ENCODE peak calls at places on chromosomes 11 and 22, in five cellular contexts. D is keratinocyte, M is fibroblast of the aortic adventitia, Y is prostate gland, R is left ventricle myocardium inferior. W is an unnamed sample.

GRCh38 chr11:71204294-71204693 is 48.1 kb downstream of the SHANK2 start:
- DNase-seq in D (no peak), M (no peak), Y (no peak), R (no peak), W (no peak)

GRCh38 chr11:112294688-112295340 is 34.2 kb upstream of the PLET1 start:
- DNase-seq in D (no peak), M (peak; percentile 18), Y (no peak), R (no peak), W (no peak)

GRCh38 chr22:50396751-50397370 is 53.7 kb downstream of the PPP6R2 start:
- DNase-seq in D (no peak), M (no peak), Y (no peak), R (no peak), W (no peak)

GRCh38 chr11:1125803-1126202 is 31.9 kb upstream of the MUC5AC start:
- DNase-seq in D (no peak), M (no peak), Y (no peak), R (no peak), W (no peak)

GRCh38 chr22:44639891-44640617 is 62.0 kb upstream of the PRR5 start:
- DNase-seq in D (no peak), M (no peak), Y (no peak), R (no peak), W (no peak)

GRCh38 chr11:62839050-62840015 is at the start of gene WDR74:
- DNase-seq in D (no peak), M (peak; percentile 91), Y (peak; percentile 93), R (peak; percentile 93), W (peak; percentile 95)

GRCh38 chr11:126327280-126328000 is 23.6 kb downstream of the DCPS start:
- DNase-seq in D (no peak), M (no peak), Y (no peak), R (no peak), W (no peak)

GRCh38 chr22:20989323-20990138 is 7.4 kb downstream of the LZTR1 start:
- DNase-seq in D (no peak), M (no peak), Y (no peak), R (no peak), W (peak; percentile 54)

GRCh38 chr11:109939176-109939810 is 153.9 kb upstream of the ZC3H12C start:
- DNase-seq in D (peak; percentile 55), M (peak; percentile 89), Y (peak; percentile 29), R (no peak), W (peak; percentile 93)

GRCh38 chr22:20569059-20570058 is 61.9 kb downstream of the MED15 start:
- DNase-seq in D (peak; percentile 82), M (peak; percentile 95), Y (peak; percentile 76), R (peak; percentile 61), W (peak; percentile 99)

GRCh38 chr11:32821517-32821916 is 8.2 kb upstream of the PRRG4 start:
- DNase-seq in D (no peak), M (no peak), Y (no peak), R (no peak), W (no peak)

GRCh38 chr11:2287102-2287501 is 14.6 kb downstream of the C11orf21 start:
- DNase-seq in D (no peak), M (no peak), Y (no peak), R (no peak), W (no peak)

GRCh38 chr22:19046719-19047609 is 75.2 kb downstream of the DGCR2 start:
- DNase-seq in D (no peak), M (no peak), Y (no peak), R (no peak), W (no peak)

GRCh38 chr22:28750471-28750881 is 8.6 kb downstream of the HSCB start:
- DNase-seq in D (no peak), M (peak; percentile 86), Y (no peak), R (no peak), W (peak; percentile 88)

GRCh38 chr22:49975543-49976389 is 15.2 kb downstream of the PIM3 start:
- DNase-seq in D (no peak), M (peak; percentile 25), Y (no peak), R (peak; percentile 12), W (no peak)

GRCh38 chr11:17298302-17298701 is 21.8 kb downstream of the NUCB2 start:
- DNase-seq in D (no peak), M (no peak), Y (no peak), R (no peak), W (no peak)

GRCh38 chr22:49995413-49996191 is 17.0 kb downstream of the IL17REL start:
- DNase-seq in D (no peak), M (no peak), Y (no peak), R (no peak), W (no peak)

GRCh38 chr22:32708835-32709234 is 92.7 kb upstream of the TIMP3 start:
- DNase-seq in D (no peak), M (peak; percentile 44), Y (no peak), R (peak; percentile 49), W (no peak)

GRCh38 chr11:126547161-126547560 is 191.7 kb downstream of the ST3GAL4 start:
- DNase-seq in D (no peak), M (peak; percentile 7), Y (no peak), R (no peak), W (peak; percentile 29)

GRCh38 chr11:86696451-86696850 is 24.0 kb upstream of the ME3 start:
- DNase-seq in D (no peak), M (no peak), Y (no peak), R (no peak), W (no peak)

GRCh38 chr22:17732251-17732854 is 41.9 kb downstream of the BID start:
- DNase-seq in D (no peak), M (no peak), Y (no peak), R (no peak), W (no peak)

GRCh38 chr11:72239849-72240460 is 4.0 kb downstream of the PHOX2A start:
- DNase-seq in D (no peak), M (peak; percentile 46), Y (peak; percentile 47), R (peak; percentile 65), W (peak; percentile 30)

GRCh38 chr11:34299284-34299961 is 58.4 kb downstream of the ABTB2 start:
- DNase-seq in D (no peak), M (no peak), Y (no peak), R (no peak), W (no peak)

GRCh38 chr22:22408731-22409696 is 99.5 kb downstream of the ZNF280B start:
- DNase-seq in D (no peak), M (peak; percentile 16), Y (no peak), R (no peak), W (peak; percentile 44)

GRCh38 chr11:112085822-112086421 is 634 bp downstream of the TIMM8B start:
- DNase-seq in D (no peak), M (no peak), Y (peak; percentile 6), R (no peak), W (peak; percentile 49)

GRCh38 chr22:17576475-17576874 is 13.2 kb downstream of the SLC25A18 start:
- DNase-seq in D (peak; percentile 98), M (peak; percentile 77), Y (no peak), R (no peak), W (peak; percentile 84)

GRCh38 chr11:126607374-126607773 is 251.9 kb downstream of the ST3GAL4 start:
- DNase-seq in D (no peak), M (peak; percentile 61), Y (peak; percentile 25), R (no peak), W (peak; percentile 61)

DNA sequence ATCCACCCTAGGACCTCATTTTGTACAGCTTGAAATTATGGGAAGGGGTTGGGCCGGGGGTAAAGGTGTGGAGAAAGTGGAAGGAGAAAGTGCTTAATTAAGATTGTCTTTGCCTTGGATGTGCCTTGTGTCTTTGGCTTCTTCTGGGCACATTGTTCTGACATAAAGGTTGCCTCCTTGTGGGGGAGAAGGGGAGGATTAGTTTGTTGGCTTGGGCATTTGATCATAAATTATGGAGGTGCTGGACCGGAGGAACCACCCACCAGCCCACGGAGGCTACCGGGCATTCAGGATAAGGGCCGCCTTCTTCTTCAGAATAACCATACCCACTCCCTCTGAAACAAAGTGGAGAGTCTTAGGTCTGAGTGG is 1.3 kb downstream of the PAFAH1B2 start:
- DNase-seq in D (no peak), M (peak; percentile 60), Y (peak; percentile 39), R (no peak), W (peak; percentile 52)
- TF ChIP-seq CTCF in D (no peak), M (peak; percentile 38), Y (no peak), R (peak; percentile 15), W (peak; percentile 46)

GRCh38 chr22:37333724-37334460 is 51.6 kb downstream of the CYTH4 start:
- DNase-seq in D (no peak), M (no peak), Y (no peak), R (no peak), W (no peak)
- H3K4me3 ChIP-seq in D (no peak overlapping the region), M (no peak overlapping the region), Y (no peak overlapping the region), R (no peak overlapping the region), W (no peak overlapping the region)

GRCh38 chr11:128804481-128804880 is 62.6 kb downstream of the KCNJ1 start:
- DNase-seq in D (no peak), M (peak; percentile 23), Y (no peak), R (no peak), W (peak; percentile 18)

GRCh38 chr11:128800871-128801417 is 66.2 kb downstream of the KCNJ1 start:
- DNase-seq in D (no peak), M (no peak), Y (no peak), R (no peak), W (no peak)

GRCh38 chr11:128806496-128807261 is 60.4 kb downstream of the KCNJ1 start:
- DNase-seq in D (no peak), M (no peak), Y (no peak), R (no peak), W (no peak)

GRCh38 chr11:128803440-128803839 is 63.7 kb downstream of the KCNJ1 start:
- DNase-seq in D (no peak), M (no peak), Y (no peak), R (no peak), W (no peak)

DNA sequence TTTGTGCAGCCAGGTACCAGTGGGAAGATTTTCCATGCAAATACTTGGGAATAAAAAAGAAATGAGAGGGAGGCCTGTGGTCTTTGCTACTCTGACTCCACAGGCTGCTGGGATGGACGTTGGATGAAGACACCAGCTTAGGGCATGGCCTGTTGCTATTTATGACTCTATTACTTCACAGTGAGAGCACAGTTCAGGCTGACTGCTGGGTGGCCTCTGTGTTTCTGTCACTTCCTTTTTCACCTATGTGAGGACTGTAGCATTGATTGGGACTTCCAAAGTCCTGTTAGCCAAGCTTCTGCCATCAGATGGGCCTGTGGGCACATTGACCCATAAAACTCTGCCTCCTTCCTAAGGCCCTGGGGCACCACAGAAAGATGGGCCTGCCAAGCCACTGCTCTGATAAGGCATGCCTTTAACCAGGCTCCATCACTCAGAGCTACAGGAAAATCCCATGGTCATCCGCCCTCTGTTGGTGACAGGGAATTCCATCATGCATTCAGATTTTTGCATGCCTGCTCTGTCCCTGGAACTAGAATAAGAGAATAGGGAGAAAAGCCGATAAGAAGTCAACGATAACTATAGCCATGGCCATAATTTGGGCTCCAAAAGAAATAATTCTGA is 64.6 kb downstream of the KCNJ1 start:
- DNase-seq in D (no peak), M (peak; percentile 42), Y (no peak), R (no peak), W (peak; percentile 43)
- TF ChIP-seq CTCF in D (peak; percentile 56), M (peak; percentile 54), Y (no peak), R (peak; percentile 59), W (peak; percentile 62)

GRCh38 chr11:69297926-69298777 is 4.2 kb downstream of the MYEOV start:
- DNase-seq in D (no peak), M (peak; percentile 85), Y (peak; percentile 20), R (peak; percentile 82), W (peak; percentile 82)
- H3K4me3 ChIP-seq in D (no peak overlapping the region), M (peak overlapping the region; percentile 33), Y (no peak overlapping the region), R (peak overlapping the region; percentile 45), W (peak overlapping the region; percentile 8)

W was measured in choroid plexus epithelial cell.